ENCODE peak calls at places on chromosomes 2 and 18, in nine cellular contexts. One of them, this sample, is unnamed.

GRCh38 chr18:54777118-54777791 is 51.0 kb upstream of the RAB27B start:
- DNase-seq in stomach: no peak
- DNase-seq in GM23338: no peak
- DNase-seq in tibial nerve: no peak
- DNase-seq in psoas muscle: no peak
- DNase-seq in CD8-positive, alpha-beta memory T cell: no peak
- DNase-seq in RWPE1: no peak
- DNase-seq in AG04450: no peak
- DNase-seq in naive thymus-derived CD4-positive, alpha-beta T cell: no peak
- DNase-seq in this sample: no peak

GRCh38 chr2:217610411-217610814 is 392.4 kb downstream of the TNS1 start:
- DNase-seq in stomach: peak
- DNase-seq in GM23338: no peak
- DNase-seq in tibial nerve: no peak
- DNase-seq in psoas muscle: no peak
- DNase-seq in CD8-positive, alpha-beta memory T cell: peak
- DNase-seq in RWPE1: no peak
- DNase-seq in AG04450: no peak
- DNase-seq in naive thymus-derived CD4-positive, alpha-beta T cell: peak
- DNase-seq in this sample: no peak

GRCh38 chr2:237700583-237701032 is 73.2 kb downstream of the LRRFIP1 start:
- DNase-seq in stomach: no peak
- DNase-seq in GM23338: peak
- DNase-seq in tibial nerve: no peak
- DNase-seq in psoas muscle: peak
- DNase-seq in CD8-positive, alpha-beta memory T cell: peak
- DNase-seq in RWPE1: no peak
- DNase-seq in AG04450: no peak
- DNase-seq in naive thymus-derived CD4-positive, alpha-beta T cell: peak
- DNase-seq in this sample: no peak

GRCh38 chr2:108428286-108429009 is 20.6 kb upstream of the GCC2 start:
- DNase-seq in stomach: no peak
- DNase-seq in GM23338: no peak
- DNase-seq in tibial nerve: no peak
- DNase-seq in psoas muscle: no peak
- DNase-seq in CD8-positive, alpha-beta memory T cell: no peak
- DNase-seq in RWPE1: no peak
- DNase-seq in AG04450: no peak
- DNase-seq in naive thymus-derived CD4-positive, alpha-beta T cell: no peak
- DNase-seq in this sample: no peak

GRCh38 chr2:161983896-161984295 is 90.1 kb downstream of the DPP4 start:
- DNase-seq in stomach: no peak
- DNase-seq in GM23338: no peak
- DNase-seq in tibial nerve: no peak
- DNase-seq in psoas muscle: no peak
- DNase-seq in CD8-positive, alpha-beta memory T cell: no peak
- DNase-seq in RWPE1: peak
- DNase-seq in AG04450: peak
- DNase-seq in naive thymus-derived CD4-positive, alpha-beta T cell: no peak
- DNase-seq in this sample: no peak

GRCh38 chr18:70464343-70465114 is 175.7 kb downstream of the SOCS6 start:
- DNase-seq in stomach: peak
- DNase-seq in GM23338: peak
- DNase-seq in tibial nerve: peak
- DNase-seq in psoas muscle: peak
- DNase-seq in CD8-positive, alpha-beta memory T cell: no peak
- DNase-seq in RWPE1: peak
- DNase-seq in AG04450: no peak
- DNase-seq in naive thymus-derived CD4-positive, alpha-beta T cell: peak
- DNase-seq in this sample: peak

GRCh38 chr2:196277002-196277401 is 105.6 kb upstream of the STK17B start:
- DNase-seq in stomach: no peak
- DNase-seq in GM23338: peak
- DNase-seq in tibial nerve: no peak
- DNase-seq in psoas muscle: no peak
- DNase-seq in CD8-positive, alpha-beta memory T cell: peak
- DNase-seq in RWPE1: peak
- DNase-seq in AG04450: no peak
- DNase-seq in naive thymus-derived CD4-positive, alpha-beta T cell: peak
- DNase-seq in this sample: no peak

GRCh38 chr2:55779459-55780421 is 86.1 kb upstream of the PNPT1 start:
- DNase-seq in stomach: no peak
- DNase-seq in GM23338: no peak
- DNase-seq in tibial nerve: no peak
- DNase-seq in psoas muscle: no peak
- DNase-seq in CD8-positive, alpha-beta memory T cell: no peak
- DNase-seq in RWPE1: peak
- DNase-seq in AG04450: peak
- DNase-seq in naive thymus-derived CD4-positive, alpha-beta T cell: no peak
- DNase-seq in this sample: no peak

GRCh38 chr2:197453914-197454398 is 604 bp downstream of the COQ10B start:
- DNase-seq in stomach: peak
- DNase-seq in GM23338: no peak
- DNase-seq in tibial nerve: no peak
- DNase-seq in psoas muscle: no peak
- DNase-seq in CD8-positive, alpha-beta memory T cell: no peak
- DNase-seq in RWPE1: peak
- DNase-seq in AG04450: peak
- DNase-seq in naive thymus-derived CD4-positive, alpha-beta T cell: no peak
- DNase-seq in this sample: no peak

DNA sequence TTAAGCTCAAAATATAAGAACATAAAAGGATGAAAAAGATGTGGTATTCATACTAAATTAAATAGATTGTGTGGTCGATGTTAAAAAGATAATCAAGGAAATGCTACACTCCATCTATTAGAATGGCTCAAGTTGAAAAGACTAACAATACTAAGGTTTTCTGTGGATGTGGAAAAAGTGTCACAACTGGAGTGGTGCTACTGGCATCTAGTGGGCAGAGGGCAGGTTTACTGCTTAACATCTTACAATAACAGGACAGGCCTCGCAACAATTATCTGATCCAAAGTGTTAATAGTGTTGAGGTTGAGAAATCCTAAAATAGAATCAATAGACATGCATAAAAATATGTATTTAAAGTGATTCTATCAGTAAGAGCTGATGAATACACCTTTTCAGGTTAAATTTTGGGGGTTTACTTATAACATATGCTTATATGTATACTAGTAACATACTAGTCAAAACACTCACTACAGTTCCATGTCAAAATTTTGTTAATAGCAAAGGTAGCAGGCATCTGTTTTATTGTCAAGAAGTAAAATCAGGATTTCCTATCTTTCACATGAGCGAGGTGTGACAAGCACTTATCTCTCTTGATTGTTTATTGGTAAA is 91.5 kb upstream of the TMEFF2 start:
- DNase-seq in stomach: no peak
- DNase-seq in GM23338: peak
- DNase-seq in tibial nerve: no peak
- DNase-seq in psoas muscle: no peak
- DNase-seq in CD8-positive, alpha-beta memory T cell: no peak
- DNase-seq in RWPE1: peak
- DNase-seq in AG04450: peak
- DNase-seq in naive thymus-derived CD4-positive, alpha-beta T cell: no peak
- DNase-seq in this sample: no peak
- H3K27ac ChIP-seq in stomach: no peak
- H3K27ac ChIP-seq in GM23338: no peak
- H3K27ac ChIP-seq in tibial nerve: no peak
- H3K27ac ChIP-seq in psoas muscle: no peak
- H3K27ac ChIP-seq in CD8-positive, alpha-beta memory T cell: no peak
- H3K27ac ChIP-seq in RWPE1: no peak
- H3K27ac ChIP-seq in AG04450: no peak
- H3K27ac ChIP-seq in naive thymus-derived CD4-positive, alpha-beta T cell: no peak
- H3K27ac ChIP-seq in this sample: no peak

GRCh38 chr2:34242741-34243123 is 643.6 kb upstream of the FAM98A start:
- DNase-seq in stomach: peak
- DNase-seq in GM23338: no peak
- DNase-seq in tibial nerve: no peak
- DNase-seq in psoas muscle: no peak
- DNase-seq in CD8-positive, alpha-beta memory T cell: no peak
- DNase-seq in RWPE1: no peak
- DNase-seq in AG04450: no peak
- DNase-seq in naive thymus-derived CD4-positive, alpha-beta T cell: no peak
- DNase-seq in this sample: no peak

GRCh38 chr2:34244195-34244594 is 645.1 kb upstream of the FAM98A start:
- DNase-seq in stomach: no peak
- DNase-seq in GM23338: no peak
- DNase-seq in tibial nerve: no peak
- DNase-seq in psoas muscle: no peak
- DNase-seq in CD8-positive, alpha-beta memory T cell: no peak
- DNase-seq in RWPE1: no peak
- DNase-seq in AG04450: no peak
- DNase-seq in naive thymus-derived CD4-positive, alpha-beta T cell: no peak
- DNase-seq in this sample: no peak

GRCh38 chr2:34241905-34242740 is 643.0 kb upstream of the FAM98A start:
- DNase-seq in stomach: peak
- DNase-seq in GM23338: no peak
- DNase-seq in tibial nerve: no peak
- DNase-seq in psoas muscle: no peak
- DNase-seq in CD8-positive, alpha-beta memory T cell: no peak
- DNase-seq in RWPE1: no peak
- DNase-seq in AG04450: no peak
- DNase-seq in naive thymus-derived CD4-positive, alpha-beta T cell: no peak
- DNase-seq in this sample: no peak
- H3K27ac ChIP-seq in stomach: peak
- H3K27ac ChIP-seq in GM23338: no peak
- H3K27ac ChIP-seq in tibial nerve: no peak
- H3K27ac ChIP-seq in psoas muscle: no peak
- H3K27ac ChIP-seq in CD8-positive, alpha-beta memory T cell: no peak
- H3K27ac ChIP-seq in RWPE1: no peak
- H3K27ac ChIP-seq in AG04450: no peak
- H3K27ac ChIP-seq in naive thymus-derived CD4-positive, alpha-beta T cell: no peak
- H3K27ac ChIP-seq in this sample: no peak

GRCh38 chr18:48661421-48661820 is 122.6 kb downstream of the CTIF start:
- DNase-seq in stomach: no peak
- DNase-seq in GM23338: no peak
- DNase-seq in tibial nerve: no peak
- DNase-seq in psoas muscle: no peak
- DNase-seq in CD8-positive, alpha-beta memory T cell: no peak
- DNase-seq in RWPE1: no peak
- DNase-seq in AG04450: no peak
- DNase-seq in naive thymus-derived CD4-positive, alpha-beta T cell: no peak
- DNase-seq in this sample: no peak

GRCh38 chr18:48662021-48662661 is 123.3 kb downstream of the CTIF start:
- DNase-seq in stomach: peak
- DNase-seq in GM23338: peak
- DNase-seq in tibial nerve: no peak
- DNase-seq in psoas muscle: no peak
- DNase-seq in CD8-positive, alpha-beta memory T cell: no peak
- DNase-seq in RWPE1: peak
- DNase-seq in AG04450: peak
- DNase-seq in naive thymus-derived CD4-positive, alpha-beta T cell: no peak
- DNase-seq in this sample: no peak

GRCh38 chr18:48658721-48659120 is 119.9 kb downstream of the CTIF start:
- DNase-seq in stomach: peak
- DNase-seq in GM23338: no peak
- DNase-seq in tibial nerve: no peak
- DNase-seq in psoas muscle: no peak
- DNase-seq in CD8-positive, alpha-beta memory T cell: no peak
- DNase-seq in RWPE1: no peak
- DNase-seq in AG04450: no peak
- DNase-seq in naive thymus-derived CD4-positive, alpha-beta T cell: no peak
- DNase-seq in this sample: no peak

GRCh38 chr18:48659188-48660009 is 120.6 kb downstream of the CTIF start:
- DNase-seq in stomach: peak
- DNase-seq in GM23338: no peak
- DNase-seq in tibial nerve: no peak
- DNase-seq in psoas muscle: no peak
- DNase-seq in CD8-positive, alpha-beta memory T cell: no peak
- DNase-seq in RWPE1: no peak
- DNase-seq in AG04450: no peak
- DNase-seq in naive thymus-derived CD4-positive, alpha-beta T cell: no peak
- DNase-seq in this sample: no peak

DNA sequence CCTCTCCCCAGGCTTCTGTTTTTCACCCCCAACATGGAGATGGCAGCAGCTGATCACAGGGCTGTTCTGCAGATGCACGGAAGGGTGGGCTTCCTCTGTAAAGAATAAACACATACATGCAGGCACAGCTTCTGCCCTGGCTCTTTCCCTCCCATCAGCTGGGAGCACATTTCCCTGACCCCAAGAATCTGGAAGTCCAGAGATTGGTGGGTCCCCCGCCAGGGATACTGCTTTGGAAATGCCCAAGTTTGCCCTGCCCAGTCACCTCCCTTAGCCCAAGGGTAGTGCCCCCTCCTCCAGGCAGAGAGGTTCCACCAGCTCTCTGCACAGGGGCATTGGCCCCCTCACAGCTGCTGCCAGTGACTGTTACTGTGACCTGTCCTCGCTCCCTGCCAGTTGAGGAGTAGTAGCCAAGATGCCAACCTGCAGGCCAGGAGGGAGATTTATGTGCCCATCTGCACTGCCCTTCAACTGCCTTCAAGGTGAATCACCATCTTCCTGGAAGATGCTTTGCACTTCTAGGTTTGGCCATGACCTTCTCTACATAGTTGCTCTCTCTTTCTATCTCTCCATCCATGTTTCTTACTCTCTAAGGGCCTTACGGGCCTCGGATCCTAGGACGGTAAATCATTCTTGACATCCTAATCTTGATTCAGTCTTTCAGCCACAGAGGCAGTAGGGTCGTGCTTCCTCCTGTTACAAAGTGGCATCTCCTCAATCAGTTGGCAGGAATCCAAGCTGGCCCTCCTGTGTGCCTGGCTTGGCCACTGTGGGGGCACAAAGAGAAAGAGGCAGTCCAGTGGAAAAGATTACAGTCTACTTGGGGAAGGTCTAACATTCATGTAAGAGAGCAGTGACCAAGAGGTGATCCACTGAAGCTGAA is 121.8 kb downstream of the CTIF start:
- DNase-seq in stomach: peak
- DNase-seq in GM23338: no peak
- DNase-seq in tibial nerve: no peak
- DNase-seq in psoas muscle: no peak
- DNase-seq in CD8-positive, alpha-beta memory T cell: no peak
- DNase-seq in RWPE1: no peak
- DNase-seq in AG04450: no peak
- DNase-seq in naive thymus-derived CD4-positive, alpha-beta T cell: no peak
- DNase-seq in this sample: no peak
- H3K27ac ChIP-seq in stomach: no peak
- H3K27ac ChIP-seq in GM23338: no peak
- H3K27ac ChIP-seq in tibial nerve: no peak
- H3K27ac ChIP-seq in psoas muscle: no peak
- H3K27ac ChIP-seq in CD8-positive, alpha-beta memory T cell: no peak
- H3K27ac ChIP-seq in RWPE1: no peak
- H3K27ac ChIP-seq in AG04450: peak
- H3K27ac ChIP-seq in naive thymus-derived CD4-positive, alpha-beta T cell: no peak
- H3K27ac ChIP-seq in this sample: no peak

DNA sequence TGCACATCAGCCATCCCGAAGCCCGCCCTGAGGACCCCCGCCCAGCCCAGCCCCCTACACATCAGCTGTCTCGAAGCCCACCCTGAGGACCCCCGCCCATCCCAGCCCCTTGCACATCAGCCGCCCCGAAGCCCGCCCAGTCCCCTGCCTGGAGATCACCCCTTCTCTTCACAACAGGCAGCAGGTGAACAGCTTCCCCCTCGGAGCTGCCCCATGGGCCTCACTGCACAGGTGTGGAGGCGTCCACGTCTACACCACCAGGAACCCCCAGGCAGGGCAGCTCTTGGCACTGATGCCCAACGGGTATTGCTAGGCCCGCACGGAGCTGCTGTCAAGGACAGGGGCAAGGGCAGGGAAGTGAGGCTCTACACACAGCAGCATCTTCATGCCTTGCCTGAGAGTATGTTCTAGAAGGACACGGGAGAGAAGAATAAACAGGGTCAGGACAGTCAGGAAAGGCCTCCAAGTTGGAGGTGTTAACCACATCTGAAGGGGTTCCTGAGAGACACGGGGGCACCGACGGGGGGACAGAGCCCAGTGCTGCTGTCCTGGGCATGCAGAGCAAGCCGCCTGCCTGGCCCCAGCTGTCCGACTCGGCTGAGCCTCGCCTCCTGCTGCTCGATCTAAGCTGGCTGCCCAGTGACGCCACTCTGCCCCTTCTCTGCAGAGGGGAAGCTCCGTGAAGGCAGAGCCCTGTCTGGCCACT is 137.4 kb downstream of the HDAC4 start:
- DNase-seq in stomach: peak
- DNase-seq in GM23338: no peak
- DNase-seq in tibial nerve: no peak
- DNase-seq in psoas muscle: peak
- DNase-seq in CD8-positive, alpha-beta memory T cell: no peak
- DNase-seq in RWPE1: no peak
- DNase-seq in AG04450: no peak
- DNase-seq in naive thymus-derived CD4-positive, alpha-beta T cell: no peak
- DNase-seq in this sample: no peak
- H3K27ac ChIP-seq in stomach: peak
- H3K27ac ChIP-seq in GM23338: no peak
- H3K27ac ChIP-seq in tibial nerve: peak
- H3K27ac ChIP-seq in psoas muscle: peak
- H3K27ac ChIP-seq in CD8-positive, alpha-beta memory T cell: no peak
- H3K27ac ChIP-seq in RWPE1: no peak
- H3K27ac ChIP-seq in AG04450: peak
- H3K27ac ChIP-seq in naive thymus-derived CD4-positive, alpha-beta T cell: peak
- H3K27ac ChIP-seq in this sample: no peak